ENCODE peak calls at places on chromosome 14, in five cellular contexts. R is HT1080, Q is WTC11, C is sigmoid colon, S is right lobe of liver. D is an unnamed sample.

GRCh38 chr14:104445086-104445485 is 134.5 kb upstream of the C14orf180 start:
- DNase-seq in R (no peak), Q (no peak), C (no peak), S (peak; percentile 29), D (no peak)

GRCh38 chr14:60815371-60815770 is 80.8 kb downstream of the MNAT1 start:
- DNase-seq in R (no peak), Q (no peak), C (no peak), S (no peak), D (no peak)

GRCh38 chr14:77303417-77304156 is 17.1 kb downstream of the POMT2 start:
- DNase-seq in R (peak; percentile 95), Q (no peak), C (no peak), S (no peak), D (no peak)

GRCh38 chr14:104133496-104133895 is 4.9 kb upstream of the KIF26A start:
- DNase-seq in R (no peak), Q (no peak), C (peak; percentile 44), S (peak; percentile 17), D (no peak)

GRCh38 chr14:68564236-68564825 is 228.5 kb downstream of the ZFP36L1 start:
- DNase-seq in R (no peak), Q (peak; percentile 33), C (no peak), S (no peak), D (no peak)

GRCh38 chr14:20632831-20633771 is 8.4 kb downstream of the OR6S1 start:
- DNase-seq in R (peak; percentile 95), Q (peak; percentile 78), C (peak; percentile 75), S (no peak), D (no peak)

GRCh38 chr14:71444030-71444822 is 488.0 kb upstream of the RGS6 start:
- DNase-seq in R (no peak), Q (no peak), C (no peak), S (no peak), D (no peak)

GRCh38 chr14:69316449-69317391 is 56.8 kb downstream of the GALNT16 start:
- DNase-seq in R (peak; percentile 95), Q (peak; percentile 1), C (peak; percentile 90), S (peak; percentile 42), D (no peak)

GRCh38 chr14:47391105-47391504 is 284.3 kb downstream of the MDGA2 start:
- DNase-seq in R (no peak), Q (no peak), C (no peak), S (no peak), D (no peak)

GRCh38 chr14:66010695-66011094 is 475.5 kb upstream of the CCDC196 start:
- DNase-seq in R (no peak), Q (no peak), C (no peak), S (no peak), D (no peak)

GRCh38 chr14:105622329-105622955 is 96.1 kb downstream of the TMEM121 start:
- DNase-seq in R (no peak), Q (no peak), C (no peak), S (no peak), D (no peak)

GRCh38 chr14:90924618-90925345 is 108.6 kb upstream of the TTC7B start:
- DNase-seq in R (no peak), Q (no peak), C (no peak), S (no peak), D (no peak)

GRCh38 chr14:45902241-45902640 is 649.2 kb upstream of the MIS18BP1 start:
- DNase-seq in R (no peak), Q (no peak), C (no peak), S (no peak), D (no peak)

GRCh38 chr14:105440992-105441391 is 21.4 kb downstream of the MTA1 start:
- DNase-seq in R (no peak), Q (no peak), C (no peak), S (no peak), D (no peak)

GRCh38 chr14:92534863-92535654 is 21.5 kb downstream of the RIN3 start:
- DNase-seq in R (no peak), Q (no peak), C (peak; percentile 24), S (no peak), D (no peak)

GRCh38 chr14:99648385-99648784 is 3.5 kb downstream of the HHIPL1 start:
- DNase-seq in R (no peak), Q (no peak), C (no peak), S (no peak), D (no peak)

GRCh38 chr14:100211366-100211765 is 27.6 kb upstream of the YY1 start:
- DNase-seq in R (no peak), Q (no peak), C (no peak), S (no peak), D (no peak)